ENCODE peak calls at places on chromosomes 7 and 10, in seven cellular contexts. Z, I, P, O, V, E and C are unnamed samples.

GRCh38 chr10:58950618-58951017 is 225.8 kb upstream of the PHYHIPL start:
- DNase-seq in I (no peak), O (no peak), Z (no peak), E (no peak), V (no peak), P (no peak), C (no peak)

GRCh38 chr10:4306871-4307270 is 519.1 kb upstream of the AKR1E2 start:
- DNase-seq in I (no peak), O (no peak), E (no peak), V (no peak), Z (no peak), P (no peak), C (no peak)

GRCh38 chr10:95273393-95274312 is 17.1 kb downstream of the PDLIM1 start:
- DNase-seq in O (no peak), P (no peak), V (peak; percentile 86), Z (peak; percentile 46), E (no peak), I (peak; percentile 89), C (no peak)

GRCh38 chr7:88299126-88299525 is 7.6 kb downstream of the STEAP4 start:
- DNase-seq in P (no peak), Z (no peak), O (no peak), E (no peak), I (no peak), V (no peak), C (no peak)

GRCh38 chr7:875051-875450 is 1.3 kb upstream of the GET4 start:
- DNase-seq in Z (no peak), I (no peak), E (no peak), P (no peak), V (no peak), O (no peak), C (no peak)

GRCh38 chr10:15265076-15265475 is 96.6 kb upstream of the NMT2 start:
- DNase-seq in O (no peak), P (no peak), I (no peak), E (no peak), Z (no peak), V (no peak), C (no peak)

GRCh38 chr10:125762692-125763648 is 12.7 kb downstream of the MMP21 start:
- DNase-seq in V (no peak), O (no peak), I (no peak), P (no peak), Z (no peak), E (no peak), C (no peak)

GRCh38 chr10:33381897-33382578 is 47.6 kb upstream of the NRP1 start:
- DNase-seq in I (no peak), O (no peak), Z (no peak), P (no peak), E (no peak), V (no peak), C (no peak)

GRCh38 chr10:113029055-113029440 is 79.0 kb downstream of the TCF7L2 start:
- DNase-seq in I (no peak), V (no peak), E (no peak), P (no peak), O (no peak), Z (no peak), C (no peak)

GRCh38 chr7:38318803-38319416 is 45.5 kb upstream of the TARP start:
- DNase-seq in O (peak; percentile 56), I (peak; percentile 92), E (peak; percentile 49), P (no peak), Z (no peak), V (peak; percentile 55), C (no peak)

GRCh38 chr10:93352638-93353383 is 129.3 kb downstream of the MYOF start:
- DNase-seq in I (peak; percentile 46), O (peak; percentile 67), Z (no peak), P (no peak), E (no peak), V (peak; percentile 43), C (no peak)

GRCh38 chr10:18659784-18660561 is 742 bp downstream of the ARL5B start:
- DNase-seq in I (peak; percentile 45), O (peak; percentile 33), P (no peak), E (no peak), V (peak; percentile 30), Z (no peak), C (no peak)

GRCh38 chr10:103843854-103844567 is 11.4 kb downstream of the SH3PXD2A start:
- DNase-seq in E (no peak), P (no peak), O (no peak), Z (peak; percentile 58), I (no peak), V (no peak), C (no peak)

GRCh38 chr10:30041394-30042105 is 17.8 kb downstream of the JCAD start:
- DNase-seq in P (no peak), E (no peak), Z (no peak), I (no peak), O (no peak), V (no peak), C (no peak)

GRCh38 chr7:155456772-155457543 is 971 bp upstream of the EN2 start:
- DNase-seq in P (peak; percentile 82), I (no peak), O (peak; percentile 81), V (no peak), E (peak; percentile 73), Z (peak; percentile 77), C (no peak)

GRCh38 chr7:157670490-157671357 is 333.9 kb downstream of the DNAJB6 start:
- DNase-seq in Z (no peak), I (peak; percentile 72), V (no peak), E (no peak), O (no peak), P (no peak), C (no peak)

GRCh38 chr10:1102836-1103235 is 46.7 kb downstream of the WDR37 start:
- DNase-seq in I (no peak), Z (no peak), P (no peak), V (no peak), E (no peak), O (no peak), C (no peak)

GRCh38 chr10:130453721-130454542 is 317.7 kb downstream of the GLRX3 start:
- DNase-seq in E (no peak), V (no peak), P (no peak), O (no peak), Z (no peak), I (no peak), C (no peak)

GRCh38 chr7:100485514-100485913 is 1.8 kb downstream of the NYAP1 start:
- DNase-seq in P (peak; percentile 41), E (no peak), V (no peak), Z (no peak), I (no peak), O (peak; percentile 49), C (no peak)

GRCh38 chr10:131577786-131578471 is 266.4 kb upstream of the TCERG1L start:
- DNase-seq in I (no peak), V (no peak), Z (no peak), O (no peak), P (no peak), E (no peak), C (no peak)

GRCh38 chr7:129468087-129468486 is 33.9 kb downstream of the STRIP2 start:
- DNase-seq in V (no peak), E (no peak), I (no peak), Z (no peak), P (no peak), O (no peak), C (no peak)

GRCh38 chr7:102318482-102318971 is 31.9 kb downstream of the SH2B2 start:
- DNase-seq in I (peak; percentile 29), E (no peak), O (no peak), P (no peak), Z (peak; percentile 36), V (no peak), C (no peak)

GRCh38 chr10:15720635-15721310 is 1.1 kb upstream of the ITGA8 start:
- DNase-seq in Z (no peak), P (no peak), E (no peak), O (no peak), I (no peak), V (no peak), C (no peak)

GRCh38 chr10:10977231-10977956 is 40.3 kb upstream of the CELF2 start:
- DNase-seq in O (no peak), P (no peak), I (no peak), Z (no peak), V (no peak), E (no peak), C (no peak)

GRCh38 chr10:104025524-104025923 is 58.6 kb downstream of the SLK start:
- DNase-seq in O (no peak), V (no peak), I (no peak), P (no peak), Z (no peak), E (no peak), C (no peak)

GRCh38 chr10:121956111-121957061 is 18.6 kb downstream of the NSMCE4A start:
- DNase-seq in O (no peak), V (no peak), P (no peak), E (no peak), I (peak; percentile 42), Z (no peak), C (no peak)

GRCh38 chr7:136501151-136501550 is 367.3 kb upstream of the CHRM2 start:
- DNase-seq in V (no peak), O (no peak), P (no peak), E (no peak), Z (no peak), I (no peak), C (no peak)

GRCh38 chr7:18126274-18126673 is 98.6 kb upstream of the PRPS1L1 start:
- DNase-seq in O (no peak), Z (no peak), V (no peak), E (no peak), I (no peak), P (no peak), C (no peak)

GRCh38 chr7:102450242-102450641 is 14.4 kb downstream of the ALKBH4 start:
- DNase-seq in Z (no peak), O (no peak), E (no peak), P (no peak), V (peak; percentile 26), I (no peak), C (no peak)

GRCh38 chr7:39504963-39505362 is 61.2 kb upstream of the YAE1 start:
- DNase-seq in I (peak; percentile 90), E (no peak), V (peak; percentile 88), P (no peak), Z (peak; percentile 25), O (no peak), C (no peak)

GRCh38 chr10:114259825-114260224 is 20.8 kb downstream of the VWA2 start:
- DNase-seq in P (no peak), O (no peak), V (no peak), Z (peak; percentile 72), I (peak; percentile 52), E (no peak), C (no peak)

GRCh38 chr7:72101444-72101843 is 310.7 kb downstream of the CALN1 start:
- DNase-seq in V (no peak), P (no peak), E (no peak), O (no peak), I (no peak), Z (no peak), C (no peak)

GRCh38 chr10:103479135-103479534 is at the start of gene CALHM3:
- DNase-seq in Z (no peak), P (no peak), I (peak; percentile 82), O (no peak), E (no peak), V (no peak), C (no peak)

GRCh38 chr7:128302110-128302509 is 41.6 kb downstream of the RBM28 start:
- DNase-seq in O (no peak), E (no peak), V (no peak), Z (no peak), P (no peak), I (no peak), C (no peak)

GRCh38 chr10:95459446-95459845 is 101.7 kb downstream of the SORBS1 start:
- DNase-seq in O (peak; percentile 41), Z (no peak), I (no peak), E (no peak), P (no peak), V (no peak), C (no peak)

GRCh38 chr10:60032723-60033122 is 126.4 kb upstream of the CCDC6 start:
- DNase-seq in O (peak; percentile 7), P (no peak), Z (peak; percentile 28), V (peak; percentile 23), E (peak; percentile 25), I (peak; percentile 54), C (peak; percentile 64)

GRCh38 chr7:143042159-143042820 is 9.9 kb upstream of the OR6V1 start:
- DNase-seq in E (no peak), P (no peak), O (no peak), Z (no peak), I (no peak), V (no peak), C (no peak)

GRCh38 chr7:97499204-97499603 is 232.7 kb upstream of the TAC1 start:
- DNase-seq in I (peak; percentile 38), P (no peak), O (peak; percentile 49), V (no peak), E (peak; percentile 51), Z (no peak), C (no peak)